ENCODE peak calls at places on chromosomes 1 and 21, in four cellular contexts. P, Z, O and I are unnamed samples. For H3K36me3, the result is how much of the 10 kb centered on the place peaks cover.

GRCh38 chr1:109908857-109909256 is 1.8 kb upstream of the CSF1 start:
- DNase-seq in P (no peak), Z (no peak), O (no peak), I (no peak)

GRCh38 chr1:173447224-173447623 is 29.9 kb upstream of the PRDX6 start:
- DNase-seq in P (no peak), Z (no peak), O (no peak), I (no peak)

GRCh38 chr1:27233677-27234053 is 767 bp upstream of the WDTC1 start:
- DNase-seq in P (no peak), Z (peak), O (no peak), I (no peak)

GRCh38 chr1:26360051-26360806 is 6.3 kb upstream of the CRYBG2 start:
- DNase-seq in P (no peak), Z (no peak), O (no peak), I (no peak)

GRCh38 chr1:22612657-22613056 is 23.8 kb upstream of the C1QA start:
- DNase-seq in P (no peak), Z (no peak), O (no peak), I (no peak)

GRCh38 chr1:143720087-143721023 is 251.4 kb downstream of the FAM72C start:
- DNase-seq in P (no peak), Z (peak), O (no peak), I (no peak)

GRCh38 chr1:192550922-192551534 is 24.5 kb upstream of the RGS1 start:
- DNase-seq in P (no peak), Z (no peak), O (peak), I (peak)

GRCh38 chr21:33854604-33855003 is 61.0 kb downstream of the ATP5PO start:
- DNase-seq in P (no peak), Z (no peak), O (peak), I (peak)

GRCh38 chr1:153960206-153960605 is 1.8 kb upstream of the CRTC2 start:
- DNase-seq in P (no peak), Z (no peak), O (no peak), I (no peak)

GRCh38 chr1:42272920-42273319 is 62.1 kb downstream of the FOXJ3 start:
- DNase-seq in P (no peak), Z (no peak), O (no peak), I (no peak)

GRCh38 chr1:47469405-47469759 is 31.5 kb downstream of the FOXD2 start:
- DNase-seq in P (no peak), Z (no peak), O (no peak), I (no peak)

GRCh38 chr1:35555601-35556477 is 1.4 kb downstream of the KIAA0319L start:
- DNase-seq in P (no peak), Z (no peak), O (no peak), I (peak)

GRCh38 chr1:193568451-193568985 is 382.1 kb upstream of the B3GALT2 start:
- DNase-seq in P (no peak), Z (no peak), O (no peak), I (no peak)

GRCh38 chr1:112707217-112708001 is 482 bp upstream of the RHOC start:
- DNase-seq in P (peak), Z (peak), O (peak), I (peak)

GRCh38 chr1:174289644-174290310 is 130.5 kb downstream of the RABGAP1L start:
- DNase-seq in P (no peak), Z (peak), O (no peak), I (no peak)

GRCh38 chr1:243535014-243535413 is 279.2 kb downstream of the SDCCAG8 start:
- DNase-seq in P (no peak), Z (no peak), O (no peak), I (no peak)

GRCh38 chr1:3746784-3747521 is 5.3 kb upstream of the CCDC27 start:
- DNase-seq in P (peak), Z (peak), O (peak), I (peak)

GRCh38 chr1:101071470-101071886 is 45.9 kb upstream of the DPH5 start:
- DNase-seq in P (no peak), Z (no peak), O (no peak), I (no peak)

GRCh38 chr1:175373786-175374623 is 181.4 kb upstream of the KIAA0040 start:
- DNase-seq in P (peak), Z (no peak), O (no peak), I (peak)

GRCh38 chr1:226624526-226624925 is 76.0 kb downstream of the STUM start:
- DNase-seq in P (no peak), Z (peak), O (peak), I (peak)

GRCh38 chr1:92973203-92973907 is 12.1 kb upstream of the DIPK1A start:
- DNase-seq in P (no peak), Z (no peak), O (no peak), I (peak)

GRCh38 chr1:243718893-243719292 is 131.2 kb downstream of the AKT3 start:
- DNase-seq in P (no peak), Z (no peak), O (peak), I (peak)

GRCh38 chr1:200975458-200975857 is 48.1 kb downstream of the KIF21B start:
- DNase-seq in P (no peak), Z (no peak), O (no peak), I (no peak)
- H3K36me3 ChIP-seq in P (under half), Z (under half), O (under half), I (under half)

GRCh38 chr1:234000557-234001081 is 96.1 kb downstream of the SLC35F3 start:
- DNase-seq in P (no peak), Z (no peak), O (no peak), I (no peak)
- TF ChIP-seq CTCF in P (no peak), Z (no peak), O (no peak), I (no peak)

GRCh38 chr1:11078631-11079030 is 18.8 kb upstream of the SRM start:
- DNase-seq in P (no peak), Z (peak), O (no peak), I (no peak)
- H3K36me3 ChIP-seq in P (half or more), Z (half or more), O (under half), I (under half)

DNA sequence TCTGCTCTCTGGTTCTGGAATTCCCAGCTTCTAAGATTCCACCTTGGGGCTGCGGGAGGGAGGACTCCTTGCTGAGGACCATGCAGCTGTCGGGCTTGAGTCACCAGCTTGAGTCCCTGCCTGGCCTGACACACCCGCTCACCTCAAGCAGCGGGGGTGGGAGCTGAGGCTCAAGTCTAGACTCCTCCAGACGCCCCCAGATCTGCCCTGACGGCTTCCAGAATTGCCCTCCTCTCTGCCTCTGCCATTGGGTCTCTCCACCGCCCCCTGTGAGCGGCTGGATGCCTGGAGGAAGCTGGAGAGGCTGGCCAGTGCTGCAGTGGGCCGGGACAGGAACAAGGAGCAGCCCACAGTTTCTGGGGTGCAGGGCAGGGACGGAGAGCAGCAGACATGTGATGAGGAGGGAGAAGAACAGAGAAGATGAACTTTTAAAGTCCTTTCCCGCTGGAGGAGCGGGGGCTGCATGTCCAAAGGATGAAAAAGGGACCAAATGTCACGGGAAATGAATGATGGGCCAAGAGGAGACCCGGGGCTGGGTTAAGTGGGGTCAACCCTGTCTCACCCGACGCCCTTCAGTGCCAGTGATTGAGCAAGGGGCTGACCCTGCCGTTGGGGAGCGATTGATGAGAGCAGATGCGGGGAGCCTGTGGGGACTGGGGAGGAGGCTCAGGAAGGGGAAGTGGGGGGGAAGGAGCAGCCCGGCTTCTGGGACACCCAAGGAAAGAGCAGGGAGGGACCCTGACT is 13.5 kb downstream of the CRABP2 start:
- DNase-seq in P (peak), Z (no peak), O (peak), I (peak)
- TF ChIP-seq CTCF in P (peak), Z (no peak), O (no peak), I (no peak)

GRCh38 chr1:12333036-12333785 is 103.4 kb downstream of the VPS13D start:
- DNase-seq in P (no peak), Z (no peak), O (no peak), I (no peak)
- H3K36me3 ChIP-seq in P (under half), Z (under half), O (under half), I (under half)